ENCODE peak calls at places on chromosomes 12 and 14, in ten cellular contexts. One of them, this sample, is unnamed. For H3K27me3, the result is how much of the 10 kb centered on the place peaks cover.

GRCh38 chr14:78612666-78613065 is 442.5 kb downstream of the NRXN3 start:
- DNase-seq in dorsolateral prefrontal cortex: no peak
- DNase-seq in ovary: no peak
- DNase-seq in AG04450: no peak
- DNase-seq in SK-N-SH: no peak
- DNase-seq in mammary epithelial cell: no peak
- DNase-seq in Caco-2: no peak
- DNase-seq in Peyer's patch: no peak
- DNase-seq in heart right ventricle: no peak
- DNase-seq in BE2C: no peak
- DNase-seq in this sample: no peak

GRCh38 chr14:69133206-69134125 is 19.5 kb downstream of the DCAF5 start:
- DNase-seq in BE2C: peak
- DNase-seq in Peyer's patch: no peak
- DNase-seq in dorsolateral prefrontal cortex: no peak
- DNase-seq in SK-N-SH: peak
- DNase-seq in Caco-2: peak
- DNase-seq in ovary: no peak
- DNase-seq in AG04450: no peak
- DNase-seq in heart right ventricle: no peak
- DNase-seq in mammary epithelial cell: peak
- DNase-seq in this sample: peak

GRCh38 chr12:6391013-6391412 is 7.1 kb downstream of the LTBR start:
- DNase-seq in heart right ventricle: no peak
- DNase-seq in mammary epithelial cell: no peak
- DNase-seq in ovary: no peak
- DNase-seq in Peyer's patch: no peak
- DNase-seq in BE2C: no peak
- DNase-seq in AG04450: no peak
- DNase-seq in Caco-2: no peak
- DNase-seq in dorsolateral prefrontal cortex: no peak
- DNase-seq in SK-N-SH: peak
- DNase-seq in this sample: no peak

GRCh38 chr14:81234268-81234667 is 13.5 kb upstream of the GTF2A1 start:
- DNase-seq in ovary: no peak
- DNase-seq in dorsolateral prefrontal cortex: no peak
- DNase-seq in BE2C: no peak
- DNase-seq in heart right ventricle: no peak
- DNase-seq in AG04450: no peak
- DNase-seq in mammary epithelial cell: no peak
- DNase-seq in Peyer's patch: no peak
- DNase-seq in Caco-2: no peak
- DNase-seq in SK-N-SH: peak
- DNase-seq in this sample: no peak

GRCh38 chr12:34595749-34596733 is 573.7 kb downstream of the ALG10 start:
- DNase-seq in dorsolateral prefrontal cortex: no peak
- DNase-seq in SK-N-SH: no peak
- DNase-seq in Caco-2: no peak
- DNase-seq in AG04450: no peak
- DNase-seq in heart right ventricle: no peak
- DNase-seq in ovary: peak
- DNase-seq in mammary epithelial cell: no peak
- DNase-seq in BE2C: peak
- DNase-seq in Peyer's patch: peak
- DNase-seq in this sample: no peak

GRCh38 chr14:36785511-36785910 is 123.9 kb downstream of the PAX9 start:
- DNase-seq in ovary: no peak
- DNase-seq in AG04450: no peak
- DNase-seq in heart right ventricle: no peak
- DNase-seq in Peyer's patch: no peak
- DNase-seq in Caco-2: no peak
- DNase-seq in mammary epithelial cell: no peak
- DNase-seq in BE2C: no peak
- DNase-seq in dorsolateral prefrontal cortex: no peak
- DNase-seq in SK-N-SH: no peak
- DNase-seq in this sample: peak

GRCh38 chr12:91204416-91204815 is 21.8 kb upstream of the DCN start:
- DNase-seq in Caco-2: no peak
- DNase-seq in BE2C: no peak
- DNase-seq in heart right ventricle: no peak
- DNase-seq in mammary epithelial cell: no peak
- DNase-seq in Peyer's patch: no peak
- DNase-seq in SK-N-SH: no peak
- DNase-seq in dorsolateral prefrontal cortex: no peak
- DNase-seq in ovary: no peak
- DNase-seq in AG04450: no peak
- DNase-seq in this sample: no peak

GRCh38 chr12:75944097-75944904 is 87.3 kb downstream of the PHLDA1 start:
- DNase-seq in Caco-2: peak
- DNase-seq in Peyer's patch: no peak
- DNase-seq in ovary: no peak
- DNase-seq in SK-N-SH: no peak
- DNase-seq in BE2C: no peak
- DNase-seq in dorsolateral prefrontal cortex: no peak
- DNase-seq in heart right ventricle: no peak
- DNase-seq in AG04450: peak
- DNase-seq in mammary epithelial cell: peak
- DNase-seq in this sample: peak

GRCh38 chr12:106493531-106493930 is 89.3 kb upstream of the RFX4 start:
- DNase-seq in AG04450: no peak
- DNase-seq in ovary: no peak
- DNase-seq in SK-N-SH: peak
- DNase-seq in heart right ventricle: no peak
- DNase-seq in Peyer's patch: no peak
- DNase-seq in Caco-2: peak
- DNase-seq in dorsolateral prefrontal cortex: no peak
- DNase-seq in mammary epithelial cell: no peak
- DNase-seq in BE2C: no peak
- DNase-seq in this sample: no peak

GRCh38 chr14:77315115-77315944 is 5.4 kb downstream of the POMT2 start:
- DNase-seq in SK-N-SH: no peak
- DNase-seq in mammary epithelial cell: no peak
- DNase-seq in ovary: no peak
- DNase-seq in dorsolateral prefrontal cortex: no peak
- DNase-seq in Peyer's patch: no peak
- DNase-seq in AG04450: no peak
- DNase-seq in BE2C: no peak
- DNase-seq in Caco-2: no peak
- DNase-seq in heart right ventricle: no peak
- DNase-seq in this sample: no peak

GRCh38 chr14:34937442-34937841 is 45.4 kb upstream of the SRP54 start:
- DNase-seq in Peyer's patch: no peak
- DNase-seq in heart right ventricle: no peak
- DNase-seq in SK-N-SH: no peak
- DNase-seq in AG04450: no peak
- DNase-seq in Caco-2: no peak
- DNase-seq in ovary: no peak
- DNase-seq in mammary epithelial cell: no peak
- DNase-seq in dorsolateral prefrontal cortex: no peak
- DNase-seq in BE2C: no peak
- DNase-seq in this sample: no peak

GRCh38 chr12:28424965-28425364 is 234.7 kb downstream of the CCDC91 start:
- DNase-seq in ovary: peak
- DNase-seq in heart right ventricle: peak
- DNase-seq in AG04450: no peak
- DNase-seq in Peyer's patch: no peak
- DNase-seq in dorsolateral prefrontal cortex: no peak
- DNase-seq in SK-N-SH: no peak
- DNase-seq in Caco-2: no peak
- DNase-seq in BE2C: no peak
- DNase-seq in mammary epithelial cell: no peak
- DNase-seq in this sample: peak

GRCh38 chr12:22321620-22322019 is 12.9 kb downstream of the ST8SIA1 start:
- DNase-seq in Caco-2: no peak
- DNase-seq in AG04450: no peak
- DNase-seq in ovary: no peak
- DNase-seq in heart right ventricle: no peak
- DNase-seq in SK-N-SH: no peak
- DNase-seq in dorsolateral prefrontal cortex: no peak
- DNase-seq in mammary epithelial cell: peak
- DNase-seq in BE2C: no peak
- DNase-seq in Peyer's patch: no peak
- DNase-seq in this sample: no peak

GRCh38 chr12:107514887-107515445 is 170.6 kb upstream of the PWP1 start:
- DNase-seq in BE2C: no peak
- DNase-seq in AG04450: no peak
- DNase-seq in SK-N-SH: no peak
- DNase-seq in Peyer's patch: no peak
- DNase-seq in mammary epithelial cell: no peak
- DNase-seq in dorsolateral prefrontal cortex: no peak
- DNase-seq in ovary: no peak
- DNase-seq in Caco-2: no peak
- DNase-seq in heart right ventricle: no peak
- DNase-seq in this sample: peak

GRCh38 chr12:31773223-31773750 is 44.5 kb upstream of the AMN1 start:
- DNase-seq in SK-N-SH: peak
- DNase-seq in heart right ventricle: no peak
- DNase-seq in dorsolateral prefrontal cortex: no peak
- DNase-seq in AG04450: no peak
- DNase-seq in mammary epithelial cell: no peak
- DNase-seq in Caco-2: peak
- DNase-seq in Peyer's patch: no peak
- DNase-seq in ovary: no peak
- DNase-seq in BE2C: no peak
- DNase-seq in this sample: no peak

GRCh38 chr12:991350-992278 is 591 bp downstream of the ERC1 start:
- DNase-seq in SK-N-SH: peak
- DNase-seq in Caco-2: peak
- DNase-seq in ovary: no peak
- DNase-seq in Peyer's patch: no peak
- DNase-seq in dorsolateral prefrontal cortex: peak
- DNase-seq in heart right ventricle: peak
- DNase-seq in BE2C: no peak
- DNase-seq in mammary epithelial cell: peak
- DNase-seq in AG04450: no peak
- DNase-seq in this sample: peak

DNA sequence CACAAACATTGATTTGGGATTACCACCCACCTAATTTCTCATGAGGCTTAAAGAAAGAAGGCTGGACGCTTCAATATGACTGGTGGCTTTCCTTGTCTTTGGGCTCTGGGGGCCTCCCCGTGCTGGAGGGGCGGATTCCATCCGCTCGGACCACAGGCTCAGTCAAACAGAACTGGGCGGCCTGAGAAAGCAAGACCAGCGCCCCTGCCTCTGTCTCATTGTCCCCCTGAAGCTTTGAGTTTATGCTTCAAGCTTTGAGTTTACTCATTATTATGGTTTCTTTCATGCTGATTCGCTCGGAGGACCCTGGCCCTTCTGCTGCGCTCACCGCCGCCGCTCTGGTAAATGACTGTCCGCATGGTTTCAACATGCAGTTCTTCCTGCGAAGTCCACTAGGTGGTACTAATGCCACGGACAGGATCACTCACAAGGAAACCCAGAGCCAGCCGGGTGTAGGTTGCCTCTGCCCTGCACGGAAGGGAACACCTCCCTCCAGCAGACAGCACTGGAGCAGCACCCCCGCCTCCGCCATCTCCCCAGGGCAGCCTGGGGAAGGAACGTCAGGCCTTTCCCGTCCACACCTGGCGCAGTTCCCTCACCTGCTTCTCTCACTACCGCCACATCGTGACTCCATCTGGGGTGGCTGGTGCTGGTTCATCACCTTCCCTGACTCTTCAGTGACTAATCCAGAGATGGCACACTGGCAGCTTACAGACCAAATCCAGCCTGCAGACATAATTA is 13.2 kb upstream of the TIGAR start:
- DNase-seq in SK-N-SH: peak
- DNase-seq in Peyer's patch: peak
- DNase-seq in BE2C: peak
- DNase-seq in ovary: peak
- DNase-seq in heart right ventricle: peak
- DNase-seq in mammary epithelial cell: peak
- DNase-seq in AG04450: peak
- DNase-seq in Caco-2: peak
- DNase-seq in dorsolateral prefrontal cortex: peak
- DNase-seq in this sample: peak
- H3K4me3 ChIP-seq in SK-N-SH: peak
- H3K4me3 ChIP-seq in Peyer's patch: no peak
- H3K4me3 ChIP-seq in BE2C: peak
- H3K4me3 ChIP-seq in ovary: no peak
- H3K4me3 ChIP-seq in heart right ventricle: no peak
- H3K4me3 ChIP-seq in mammary epithelial cell: no peak
- H3K4me3 ChIP-seq in AG04450: peak
- H3K4me3 ChIP-seq in Caco-2: peak
- H3K4me3 ChIP-seq in dorsolateral prefrontal cortex: peak
- H3K4me3 ChIP-seq in this sample: no peak

DNA sequence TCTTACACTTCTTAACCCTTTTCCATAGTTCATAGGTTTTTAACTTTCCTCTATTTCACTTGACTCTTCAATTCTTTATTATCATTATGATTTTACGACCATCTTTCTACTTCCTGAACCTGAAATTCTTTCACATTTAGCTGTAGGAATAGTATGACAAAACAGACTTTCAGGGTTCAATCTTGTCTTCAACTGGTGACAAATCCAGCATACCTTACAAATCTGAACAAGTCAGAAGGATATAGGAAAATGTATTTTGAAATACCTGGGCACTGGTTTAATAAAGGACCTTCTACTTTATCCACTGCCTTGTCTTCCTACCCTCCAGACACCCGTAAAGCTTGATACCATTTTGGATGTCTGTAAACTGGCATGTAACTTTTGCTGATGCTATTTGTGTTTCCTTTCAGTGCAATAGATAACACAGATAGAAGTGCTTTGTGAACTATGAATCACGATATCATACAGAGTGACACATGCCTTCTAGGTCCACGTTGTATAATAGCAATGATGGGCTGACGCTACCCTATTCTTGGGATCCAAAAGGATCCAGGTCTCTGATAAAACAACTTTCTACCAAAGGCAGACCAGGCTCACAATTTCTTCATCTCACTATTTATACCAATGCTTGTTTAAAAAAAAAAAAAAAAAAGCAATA is 77.4 kb upstream of the SAV1 start:
- DNase-seq in Caco-2: no peak
- DNase-seq in heart right ventricle: no peak
- DNase-seq in AG04450: no peak
- DNase-seq in ovary: no peak
- DNase-seq in BE2C: no peak
- DNase-seq in dorsolateral prefrontal cortex: no peak
- DNase-seq in Peyer's patch: no peak
- DNase-seq in SK-N-SH: no peak
- DNase-seq in mammary epithelial cell: no peak
- DNase-seq in this sample: peak
- H3K27me3 ChIP-seq in Caco-2: under half
- H3K27me3 ChIP-seq in heart right ventricle: under half
- H3K27me3 ChIP-seq in AG04450: under half
- H3K27me3 ChIP-seq in ovary: under half
- H3K27me3 ChIP-seq in BE2C: under half
- H3K27me3 ChIP-seq in dorsolateral prefrontal cortex: under half
- H3K27me3 ChIP-seq in Peyer's patch: under half
- H3K27me3 ChIP-seq in SK-N-SH: under half
- H3K27me3 ChIP-seq in mammary epithelial cell: under half
- H3K27me3 ChIP-seq in this sample: under half

GRCh38 chr14:24351517-24351916 is 11.7 kb upstream of the RIPK3 start:
- DNase-seq in ovary: no peak
- DNase-seq in Peyer's patch: no peak
- DNase-seq in heart right ventricle: no peak
- DNase-seq in dorsolateral prefrontal cortex: no peak
- DNase-seq in SK-N-SH: no peak
- DNase-seq in Caco-2: no peak
- DNase-seq in AG04450: no peak
- DNase-seq in mammary epithelial cell: peak
- DNase-seq in BE2C: no peak
- DNase-seq in this sample: peak
- TF ChIP-seq CTCF in ovary: no peak
- TF ChIP-seq CTCF in Peyer's patch: no peak
- TF ChIP-seq CTCF in heart right ventricle: no peak
- TF ChIP-seq CTCF in dorsolateral prefrontal cortex: no peak
- TF ChIP-seq CTCF in SK-N-SH: peak
- TF ChIP-seq CTCF in Caco-2: no peak
- TF ChIP-seq CTCF in AG04450: no peak
- TF ChIP-seq CTCF in mammary epithelial cell: no peak
- TF ChIP-seq CTCF in BE2C: peak
- TF ChIP-seq CTCF in this sample: no peak

GRCh38 chr14:99388286-99388685 is 92.4 kb downstream of the SETD3 start:
- DNase-seq in Peyer's patch: no peak
- DNase-seq in SK-N-SH: no peak
- DNase-seq in heart right ventricle: no peak
- DNase-seq in dorsolateral prefrontal cortex: no peak
- DNase-seq in mammary epithelial cell: no peak
- DNase-seq in Caco-2: no peak
- DNase-seq in ovary: no peak
- DNase-seq in BE2C: no peak
- DNase-seq in AG04450: no peak
- DNase-seq in this sample: no peak
- H3K4me3 ChIP-seq in Peyer's patch: no peak
- H3K4me3 ChIP-seq in SK-N-SH: no peak
- H3K4me3 ChIP-seq in heart right ventricle: no peak
- H3K4me3 ChIP-seq in dorsolateral prefrontal cortex: no peak
- H3K4me3 ChIP-seq in mammary epithelial cell: no peak
- H3K4me3 ChIP-seq in Caco-2: no peak
- H3K4me3 ChIP-seq in ovary: no peak
- H3K4me3 ChIP-seq in BE2C: no peak
- H3K4me3 ChIP-seq in AG04450: no peak
- H3K4me3 ChIP-seq in this sample: no peak

This sample was measured in bronchial epithelial cell.